ENCODE peak calls at places on chromosomes 11 and 22, in seven cellular contexts. U is NCI-H1694 treated with DMSO at 0.1 percent for 48 hours; D is ELF-1; K is type B pancreatic cell; H is EL; J is amniotic stem cell; S is stimulated activated CD4-positive, alpha-beta T cell treated with anti-CD3 and anti-CD28 coated beads, TNF-alpha, amount 100 ng/mL, for 48 hours. V is an unnamed sample.

GRCh38 chr11:7639643-7640025 is 33.7 kb downstream of the CYB5R2 start:
- DNase-seq in K (no peak), J (no peak), D (peak), U (no peak), H (no peak), S (no peak), V (no peak)

GRCh38 chr22:27480487-27480886 is 321.1 kb downstream of the MN1 start:
- DNase-seq in H (no peak), J (no peak), S (no peak), U (no peak), D (peak), K (no peak), V (peak)

GRCh38 chr11:5225480-5225871 is 1.4 kb downstream of the HBB start:
- DNase-seq in D (no peak), K (no peak), H (no peak), U (no peak), J (no peak), S (no peak), V (no peak)

GRCh38 chr11:82814379-82814778 is 80.7 kb upstream of the FAM181B start:
- DNase-seq in U (no peak), D (no peak), H (no peak), K (no peak), J (no peak), S (no peak), V (no peak)

GRCh38 chr11:13216019-13217006 is 61.3 kb upstream of the BMAL1 start:
- DNase-seq in S (peak), H (peak), K (no peak), D (peak), U (no peak), J (peak), V (no peak)

GRCh38 chr22:41576877-41577276 is 12.8 kb downstream of the PMM1 start:
- DNase-seq in D (peak), J (no peak), K (no peak), H (peak), U (peak), S (no peak), V (peak)

GRCh38 chr11:9347100-9347499 is 32.7 kb upstream of the TMEM41B start:
- DNase-seq in J (no peak), H (no peak), D (no peak), S (no peak), K (no peak), U (no peak), V (no peak)

GRCh38 chr11:65559951-65560537 is 1.9 kb upstream of the LTBP3 start:
- DNase-seq in H (peak), J (no peak), K (no peak), S (no peak), U (peak), D (no peak), V (no peak)

GRCh38 chr11:36149538-36150242 is 139.5 kb downstream of the COMMD9 start:
- DNase-seq in S (peak), H (peak), J (peak), D (peak), U (peak), K (no peak), V (peak)

GRCh38 chr11:72652871-72653615 is 21.2 kb downstream of the PDE2A start:
- DNase-seq in J (no peak), H (no peak), U (no peak), D (peak), K (no peak), S (no peak), V (no peak)

GRCh38 chr11:84628871-84629625 is 998.1 kb downstream of the DLG2 start:
- DNase-seq in D (no peak), S (no peak), J (no peak), K (no peak), U (no peak), H (no peak), V (no peak)

GRCh38 chr11:97683733-97684132 is 1293.9 kb downstream of the JRKL start:
- DNase-seq in H (no peak), K (no peak), U (no peak), S (no peak), D (peak), J (no peak), V (peak)

GRCh38 chr11:99865951-99866350 is 821.1 kb upstream of the ARHGAP42 start:
- DNase-seq in J (no peak), U (no peak), K (no peak), D (no peak), H (no peak), S (no peak), V (no peak)

GRCh38 chr11:128757235-128757711 is 63.4 kb downstream of the FLI1 start:
- DNase-seq in U (no peak), D (peak), S (peak), J (no peak), H (peak), K (no peak), V (no peak)

GRCh38 chr11:64086263-64086938 is 50.7 kb downstream of the FLRT1 start:
- DNase-seq in U (no peak), D (peak), H (no peak), K (no peak), J (no peak), S (no peak), V (peak)

GRCh38 chr22:45895436-45896152 is 81.4 kb downstream of the WNT7B start:
- DNase-seq in D (no peak), H (no peak), J (no peak), S (no peak), U (no peak), K (no peak), V (no peak)

GRCh38 chr11:15985863-15986139 is 370.5 kb downstream of the SOX6 start:
- DNase-seq in K (no peak), H (no peak), S (no peak), D (no peak), U (no peak), J (no peak), V (no peak)

GRCh38 chr22:36610567-36610966 is 81.6 kb upstream of the EIF3D start:
- DNase-seq in H (no peak), U (no peak), J (no peak), D (no peak), K (no peak), S (no peak), V (no peak)

GRCh38 chr11:39732002-39732401 is 1727.5 kb downstream of the LRRC4C start:
- DNase-seq in S (no peak), J (no peak), H (no peak), K (no peak), D (no peak), U (no peak), V (no peak)

GRCh38 chr11:68397256-68397655 is 63.3 kb upstream of the PPP6R3 start:
- DNase-seq in H (no peak), S (no peak), U (no peak), J (no peak), D (no peak), K (no peak), V (no peak)

GRCh38 chr11:75524576-75525432 is 937 bp downstream of the GDPD5 start:
- DNase-seq in J (no peak), K (peak), U (no peak), H (peak), S (no peak), D (no peak), V (no peak)

GRCh38 chr22:44578516-44579230 is 80.6 kb upstream of the RTL6 start:
- DNase-seq in K (peak), D (no peak), U (no peak), J (no peak), S (no peak), H (no peak), V (no peak)

GRCh38 chr11:109071712-109072524 is 350.1 kb upstream of the C11orf87 start:
- DNase-seq in U (no peak), H (no peak), S (no peak), K (no peak), D (no peak), J (no peak), V (no peak)

GRCh38 chr11:1943977-1944376 is 3.2 kb upstream of the MRPL23 start:
- DNase-seq in J (no peak), S (no peak), U (no peak), K (peak), H (peak), D (no peak), V (peak)

V was measured in Caco-2.